ENCODE peak calls at places on chromosomes 7 and 10, in seven cellular contexts. Y is IMR-90, K is mesenchymal stem cell, F is H9, R is neuronal stem cell, X is H1, U is trophoblast cell. V is an unnamed sample.

GRCh38 chr10:119834188-119834587 is 38.5 kb downstream of the MCMBP start:
- DNase-seq in F (no peak), X (no peak), U (no peak), Y (no peak), K (no peak), R (no peak), V (no peak)

GRCh38 chr10:96587255-96588059 is 645 bp upstream of the TM9SF3 start:
- DNase-seq in K (peak), X (no peak), Y (peak), R (no peak), U (peak), F (no peak), V (peak)

GRCh38 chr7:159050703-159051102 is 94.0 kb downstream of the VIPR2 start:
- DNase-seq in K (no peak), R (no peak), U (no peak), F (no peak), Y (no peak), X (no peak), V (no peak)

GRCh38 chr7:42337225-42337905 is 100.4 kb upstream of the GLI3 start:
- DNase-seq in U (no peak), R (no peak), F (no peak), K (no peak), Y (no peak), X (no peak), V (peak)

GRCh38 chr10:55519264-55519663 is 718.2 kb upstream of the PCDH15 start:
- DNase-seq in K (no peak), Y (no peak), R (no peak), F (no peak), U (no peak), X (no peak), V (peak)

GRCh38 chr7:33773053-33773452 is 132.3 kb upstream of the BMPER start:
- DNase-seq in K (peak), U (no peak), X (no peak), F (no peak), R (no peak), Y (peak), V (no peak)

GRCh38 chr7:14158111-14158510 is 168.6 kb upstream of the ETV1 start:
- DNase-seq in Y (no peak), R (no peak), K (no peak), X (no peak), F (no peak), U (no peak), V (no peak)

GRCh38 chr7:149005427-149006344 is 22.6 kb downstream of the PDIA4 start:
- DNase-seq in U (peak), F (peak), K (peak), Y (peak), X (peak), R (peak), V (peak)

GRCh38 chr7:155223503-155223902 is 74.2 kb upstream of the INSIG1 start:
- DNase-seq in K (no peak), R (no peak), F (no peak), Y (no peak), U (no peak), X (no peak), V (no peak)

GRCh38 chr10:87829986-87830732 is 12.1 kb upstream of the ATAD1 start:
- DNase-seq in R (no peak), K (no peak), U (no peak), Y (no peak), X (no peak), F (no peak), V (no peak)

GRCh38 chr10:88071814-88072380 is 208.5 kb downstream of the PTEN start:
- DNase-seq in Y (no peak), X (no peak), K (no peak), U (no peak), F (no peak), R (no peak), V (no peak)

GRCh38 chr10:118210276-118210675 is 131.8 kb downstream of the FAM204A start:
- DNase-seq in Y (no peak), X (no peak), F (no peak), U (no peak), K (peak), R (no peak), V (no peak)

GRCh38 chr7:131717181-131717580 is 160.8 kb upstream of the PODXL start:
- DNase-seq in Y (no peak), R (no peak), F (no peak), X (no peak), U (no peak), K (no peak), V (no peak)

GRCh38 chr7:134470864-134471263 is 12.0 kb upstream of the AKR1B1 start:
- DNase-seq in Y (peak), R (no peak), F (no peak), K (peak), U (peak), X (no peak), V (no peak)

GRCh38 chr10:29387269-29387668 is 98.4 kb downstream of the LYZL1 start:
- DNase-seq in X (no peak), F (no peak), R (no peak), K (no peak), Y (no peak), U (no peak), V (no peak)

GRCh38 chr7:116138202-116138801 is 72.0 kb upstream of the TES start:
- DNase-seq in K (peak), U (peak), Y (peak), X (no peak), F (no peak), R (peak), V (peak)

GRCh38 chr7:129188892-129189660 is 643 bp downstream of the SMO start:
- DNase-seq in F (peak), U (peak), Y (peak), R (no peak), X (no peak), K (peak), V (peak)

GRCh38 chr10:121183241-121183640 is 332.1 kb downstream of the WDR11 start:
- DNase-seq in X (no peak), R (no peak), Y (no peak), K (no peak), U (no peak), F (no peak), V (no peak)

GRCh38 chr7:134022512-134022911 is 104.6 kb upstream of the LRGUK start:
- DNase-seq in K (no peak), Y (no peak), X (no peak), R (no peak), U (no peak), F (no peak), V (no peak)

GRCh38 chr7:152520861-152521302 is 85.1 kb upstream of the KMT2C start:
- DNase-seq in U (peak), Y (no peak), F (no peak), R (no peak), X (no peak), K (no peak), V (no peak)

DNA sequence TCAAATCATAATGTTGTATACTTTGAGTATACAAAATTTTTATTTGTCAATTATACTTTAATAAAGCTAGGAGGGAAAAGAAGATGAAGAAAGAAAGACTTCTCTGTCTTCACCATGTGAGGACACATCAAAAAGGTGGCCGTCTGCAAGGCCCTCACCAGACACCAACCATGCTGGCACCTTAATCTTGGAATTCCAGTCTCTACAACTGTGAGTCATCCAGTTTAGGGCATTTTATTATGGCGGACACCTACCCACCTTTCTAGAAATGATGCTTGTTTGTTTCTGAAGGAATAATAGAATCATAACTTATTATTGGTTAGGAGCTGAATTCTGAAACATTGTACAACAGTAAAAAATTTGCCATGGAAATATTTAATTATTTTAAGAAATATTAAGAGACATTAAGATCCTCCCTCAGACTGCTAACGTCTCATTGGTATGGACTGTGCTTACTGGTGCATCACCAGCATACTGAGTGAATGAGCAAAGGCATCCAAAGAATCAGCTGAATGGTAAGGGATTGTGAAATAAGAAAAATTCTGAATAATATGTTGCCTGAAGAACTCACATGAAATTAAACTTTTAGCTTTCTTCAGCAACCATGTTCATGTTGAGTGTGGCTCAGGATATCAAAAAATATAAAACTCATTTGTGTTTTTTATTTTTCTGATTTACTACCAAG is 536.6 kb downstream of the HTR7 start:
- DNase-seq in U (peak), K (no peak), F (no peak), Y (peak), R (no peak), X (no peak), V (no peak)
- H2AK5ac ChIP-seq in U (no peak), K (no peak), F (no peak), Y (peak), R (no peak), X (no peak), V (no peak)

GRCh38 chr10:99540339-99540672 is 7.6 kb downstream of the NKX2-3 start:
- DNase-seq in K (no peak), Y (no peak), X (no peak), F (peak), U (no peak), R (no peak), V (no peak)

GRCh38 chr10:99539820-99540219 is 7.1 kb downstream of the NKX2-3 start:
- DNase-seq in U (no peak), Y (no peak), X (no peak), K (no peak), F (no peak), R (no peak), V (no peak)

GRCh38 chr10:99538287-99538917 is 5.7 kb downstream of the NKX2-3 start:
- DNase-seq in U (no peak), Y (no peak), R (no peak), X (no peak), K (peak), F (peak), V (no peak)

GRCh38 chr10:99537381-99538286 is 4.9 kb downstream of the NKX2-3 start:
- DNase-seq in F (peak), R (no peak), X (no peak), K (peak), U (no peak), Y (no peak), V (no peak)

GRCh38 chr10:99539120-99539519 is 6.4 kb downstream of the NKX2-3 start:
- DNase-seq in U (no peak), X (no peak), Y (no peak), F (no peak), R (no peak), K (peak), V (no peak)
- H2AK5ac ChIP-seq in U (no peak), X (peak), Y (no peak), F (no peak), R (no peak), K (no peak), V (no peak)

DNA sequence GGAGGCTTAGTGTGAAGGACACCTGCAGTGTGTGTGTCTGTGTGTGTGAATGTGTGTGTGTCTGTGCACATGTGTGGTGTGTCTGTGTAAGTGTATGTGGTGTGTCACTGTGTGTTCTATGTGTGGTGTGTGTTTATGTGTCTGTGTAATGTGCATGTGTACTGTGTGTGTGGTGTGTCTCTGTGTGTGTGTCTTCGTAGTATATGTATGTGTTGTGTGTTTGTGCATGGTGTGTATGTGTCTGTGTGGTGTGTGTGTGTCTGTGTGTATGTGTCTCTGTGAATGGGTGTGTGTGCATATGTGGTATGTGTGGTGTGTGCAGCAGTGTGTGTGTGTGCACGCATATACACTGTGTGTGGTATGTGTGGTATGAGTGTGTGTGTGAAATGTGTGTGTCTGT is 69.7 kb upstream of the PITRM1 start:
- DNase-seq in K (no peak), U (no peak), Y (no peak), R (no peak), F (no peak), X (no peak), V (no peak)
- H2AK5ac ChIP-seq in K (no peak), U (no peak), Y (peak), R (no peak), F (no peak), X (peak), V (peak)

GRCh38 chr10:99528256-99528866 is 4.4 kb upstream of the NKX2-3 start:
- DNase-seq in F (no peak), R (no peak), U (no peak), K (peak), Y (no peak), X (no peak), V (no peak)
- H2AK5ac ChIP-seq in F (no peak), R (no peak), U (no peak), K (no peak), Y (no peak), X (no peak), V (no peak)

DNA sequence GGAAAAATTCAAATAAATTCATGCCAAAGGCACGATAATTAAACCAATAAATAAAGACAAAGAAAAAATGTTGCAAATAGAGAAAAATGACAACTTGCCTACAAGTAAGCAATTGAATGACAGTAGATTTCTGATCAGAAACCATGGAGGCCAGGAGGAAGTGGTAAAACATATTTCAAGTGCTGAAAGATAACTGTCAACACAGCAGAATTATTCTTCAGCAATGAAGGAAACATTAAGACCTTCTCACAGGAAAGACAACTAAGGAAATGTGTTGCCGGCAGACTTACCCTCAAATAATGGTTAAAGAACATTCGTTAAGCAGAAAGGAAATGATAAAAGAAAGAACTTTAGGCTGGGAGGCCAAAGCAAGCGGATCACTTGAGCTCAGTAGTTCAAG is 30.4 kb downstream of the RUNDC3B start:
- DNase-seq in U (no peak), K (no peak), F (no peak), Y (no peak), R (no peak), X (no peak), V (no peak)
- H2AK5ac ChIP-seq in U (no peak), K (no peak), F (no peak), Y (no peak), R (no peak), X (no peak), V (no peak)

GRCh38 chr7:28077616-28078015 is 103.0 kb downstream of the JAZF1 start:
- DNase-seq in F (no peak), X (no peak), U (no peak), K (peak), R (no peak), Y (no peak), V (no peak)

GRCh38 chr7:28076421-28077163 is 104.0 kb downstream of the JAZF1 start:
- DNase-seq in U (peak), F (no peak), X (no peak), R (no peak), K (peak), Y (no peak), V (no peak)

GRCh38 chr7:28075674-28076358 is 104.8 kb downstream of the JAZF1 start:
- DNase-seq in K (no peak), F (no peak), R (no peak), U (peak), X (no peak), Y (peak), V (no peak)

GRCh38 chr7:28081016-28081415 is 99.6 kb downstream of the JAZF1 start:
- DNase-seq in X (no peak), R (no peak), Y (no peak), K (no peak), U (peak), F (no peak), V (peak)

DNA sequence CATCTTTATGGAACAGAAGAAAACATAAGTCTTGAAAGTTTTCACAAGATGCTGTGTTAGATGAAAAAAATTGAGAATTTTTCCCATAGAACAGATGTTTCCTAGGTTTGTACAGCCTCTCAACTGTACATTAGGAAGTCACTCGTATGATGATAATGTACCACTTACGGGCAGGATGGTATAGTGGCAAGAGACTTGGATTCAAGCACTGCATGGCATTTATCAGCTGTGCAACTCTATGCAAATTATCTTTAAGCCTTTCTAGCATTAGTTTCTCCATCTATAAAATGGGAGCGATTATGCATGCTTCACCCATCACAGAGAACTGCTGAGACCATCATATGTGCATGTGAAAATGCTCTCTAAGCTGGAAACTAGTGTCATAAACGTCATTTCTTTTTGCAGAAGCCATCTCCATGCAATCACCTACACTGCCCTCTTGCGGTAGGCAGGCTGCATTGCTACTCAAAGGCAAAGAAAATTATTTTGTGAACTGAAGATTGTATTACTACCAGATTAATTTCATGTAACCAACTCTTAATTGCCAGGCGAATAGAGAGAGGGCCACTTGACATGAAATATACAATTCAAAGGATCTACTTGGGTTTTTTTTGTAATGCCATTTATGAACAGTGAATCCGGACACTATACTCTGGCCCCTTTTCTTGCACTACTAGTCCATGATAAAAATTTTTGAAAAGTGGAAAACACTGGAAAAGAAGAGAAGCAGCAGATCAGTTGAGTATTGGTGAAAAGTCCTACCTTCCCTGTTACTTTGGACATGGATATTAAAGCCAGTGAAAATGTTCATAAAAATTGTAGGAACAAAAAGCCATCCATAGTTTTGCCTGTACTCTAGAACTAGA is 102.3 kb downstream of the JAZF1 start:
- DNase-seq in K (peak), F (no peak), X (no peak), U (peak), Y (peak), R (no peak), V (no peak)
- H2AK5ac ChIP-seq in K (no peak), F (no peak), X (no peak), U (no peak), Y (no peak), R (no peak), V (no peak)

DNA sequence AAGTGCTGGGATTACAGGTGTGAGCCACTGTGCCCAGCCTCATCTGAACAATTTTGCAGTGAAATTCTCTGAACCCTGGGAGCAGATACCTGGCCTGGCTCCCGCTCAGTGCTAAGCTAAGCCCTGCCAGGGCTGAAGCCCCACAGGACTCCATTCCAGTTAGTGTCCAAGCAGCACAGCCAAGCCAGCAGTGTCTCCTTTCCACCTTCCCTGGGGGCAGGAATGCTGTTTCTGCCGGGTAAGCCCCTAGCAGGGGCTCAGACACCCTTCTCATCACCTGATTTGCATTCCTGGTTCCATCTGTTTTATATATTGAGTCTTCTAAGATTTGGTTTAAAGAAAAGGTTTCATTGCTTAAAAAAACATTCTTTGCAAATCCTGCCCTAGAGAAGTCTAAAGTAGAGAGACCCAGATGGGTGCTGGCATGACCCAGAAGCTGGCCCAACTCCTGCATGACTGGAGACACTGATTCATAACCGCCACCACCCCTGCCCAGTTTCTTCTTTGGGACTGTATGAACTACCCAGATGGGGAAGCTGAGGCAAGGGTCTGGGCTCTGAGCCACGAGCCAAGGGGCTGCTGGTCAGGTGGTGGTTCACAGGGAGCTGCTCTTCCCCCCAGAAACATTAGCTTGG is 14.0 kb downstream of the SLC13A4 start:
- DNase-seq in F (no peak), R (no peak), K (no peak), Y (no peak), X (no peak), U (peak), V (peak)
- H2AK5ac ChIP-seq in F (no peak), R (no peak), K (no peak), Y (peak), X (no peak), U (peak), V (no peak)